ENCODE peak calls at places on chromosomes 1 and 21, in four cellular contexts. H, L, P and V are unnamed samples.

GRCh38 chr1:49864597-49864996 is 159.2 kb downstream of the AGBL4 start:
- DNase-seq in P (no peak), L (no peak), H (no peak), V (no peak)

GRCh38 chr1:7388141-7388487 is 383.0 kb upstream of the VAMP3 start:
- DNase-seq in L (no peak), H (no peak), P (peak; percentile 37), V (no peak)

GRCh38 chr21:43847301-43847700 is 17.7 kb upstream of the AGPAT3 start:
- DNase-seq in P (no peak), H (no peak), L (no peak), V (no peak)

GRCh38 chr1:160097911-160098851 is at the start of gene IGSF8:
- DNase-seq in P (peak; percentile 93), H (peak; percentile 44), L (no peak), V (peak; percentile 97)

GRCh38 chr1:6245086-6245868 is 1.3 kb downstream of the HES3 start:
- DNase-seq in P (peak; percentile 91), L (peak; percentile 92), H (no peak), V (peak; percentile 94)

GRCh38 chr1:87279966-87280535 is 48.6 kb upstream of the LMO4 start:
- DNase-seq in P (no peak), L (no peak), H (no peak), V (no peak)

GRCh38 chr21:16302851-16303282 is 573.1 kb downstream of the USP25 start:
- DNase-seq in P (no peak), L (no peak), H (no peak), V (no peak)

GRCh38 chr1:157145081-157145480 is 6.9 kb upstream of the ETV3 start:
- DNase-seq in H (no peak), P (no peak), L (no peak), V (no peak)

GRCh38 chr1:151716771-151717631 is at the start of gene CELF3:
- DNase-seq in P (peak; percentile 93), L (peak; percentile 76), H (no peak), V (no peak)

GRCh38 chr1:201450721-201451291 is 18.2 kb downstream of the PHLDA3 start:
- DNase-seq in H (no peak), P (peak; percentile 81), L (no peak), V (no peak)

GRCh38 chr1:237759371-237759770 is 131.4 kb downstream of the ZP4 start:
- DNase-seq in H (no peak), P (no peak), L (no peak), V (no peak)

GRCh38 chr1:113701429-113701828 is 57.9 kb downstream of the PHTF1 start:
- DNase-seq in H (no peak), L (no peak), P (no peak), V (no peak)

GRCh38 chr1:2791027-2791760 is 10.3 kb downstream of the TTC34 start:
- DNase-seq in P (no peak), H (no peak), L (no peak), V (no peak)

GRCh38 chr1:9473032-9473792 is 66.1 kb upstream of the SLC25A33 start:
- DNase-seq in P (peak; percentile 31), H (no peak), L (peak; percentile 51), V (no peak)
- TF ChIP-seq NRF1 in P (no peak), H (no peak), L (no peak), V (no peak)

DNA sequence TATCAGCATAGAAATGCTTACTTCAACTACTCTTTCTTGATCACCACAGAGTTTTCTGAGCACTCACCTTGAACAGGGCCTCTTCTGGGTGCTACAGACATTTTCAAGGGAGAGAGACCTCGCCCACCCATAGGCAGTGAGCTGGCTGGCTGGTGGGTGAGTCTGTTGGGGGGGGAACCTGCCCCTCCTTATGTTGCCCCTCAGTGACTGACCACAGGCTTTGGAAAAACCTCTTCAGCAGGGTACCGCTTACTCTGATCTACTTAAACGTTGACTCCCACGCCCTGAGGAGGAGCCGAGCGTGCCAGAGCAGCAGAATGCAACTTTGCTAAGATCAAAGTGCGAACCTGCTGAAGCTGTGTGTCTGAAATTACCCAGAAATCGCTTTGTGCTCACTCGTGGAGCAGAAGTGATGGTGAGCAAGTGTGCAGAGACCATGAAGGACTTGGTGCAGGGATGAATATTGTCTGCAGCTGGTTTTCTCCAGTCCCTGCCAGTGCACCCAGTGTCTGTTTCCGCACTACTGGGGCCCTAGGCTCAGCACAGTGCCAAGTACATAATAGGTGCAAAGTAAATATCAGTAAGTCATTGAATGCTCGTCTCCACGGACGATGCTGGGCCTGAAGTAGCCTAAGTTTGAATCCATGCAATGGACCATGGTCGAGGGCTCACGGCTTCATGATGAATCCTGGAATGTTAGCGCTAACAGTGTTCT is 158.7 kb upstream of the IRF2BP2 start:
- DNase-seq in H (no peak), L (no peak), P (no peak), V (no peak)
- TF ChIP-seq NRF1 in H (no peak), L (no peak), P (no peak), V (no peak)

DNA sequence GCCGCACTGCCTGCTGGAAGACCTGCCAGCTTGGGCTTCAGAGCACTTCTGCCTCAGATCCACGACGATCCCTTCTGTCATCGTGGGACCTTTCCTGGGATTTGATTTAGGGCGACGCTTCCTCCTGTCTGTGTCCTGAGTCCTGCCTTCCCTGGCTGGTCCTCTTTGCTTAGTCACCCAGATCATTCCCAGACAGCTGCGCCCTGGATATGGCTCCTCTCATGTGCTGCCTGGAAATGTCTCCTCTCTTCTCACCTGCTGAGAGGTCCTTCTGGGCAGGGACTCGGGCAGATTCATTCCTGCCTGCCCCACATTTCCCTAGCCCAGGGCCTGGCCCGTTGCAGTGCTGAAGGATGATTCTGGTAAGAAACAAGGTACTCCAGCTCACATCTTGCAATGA is 72.4 kb upstream of the POU3F1 start:
- DNase-seq in H (no peak), L (no peak), P (no peak), V (no peak)
- TF ChIP-seq NRF1 in H (no peak), L (no peak), P (no peak), V (no peak)

DNA sequence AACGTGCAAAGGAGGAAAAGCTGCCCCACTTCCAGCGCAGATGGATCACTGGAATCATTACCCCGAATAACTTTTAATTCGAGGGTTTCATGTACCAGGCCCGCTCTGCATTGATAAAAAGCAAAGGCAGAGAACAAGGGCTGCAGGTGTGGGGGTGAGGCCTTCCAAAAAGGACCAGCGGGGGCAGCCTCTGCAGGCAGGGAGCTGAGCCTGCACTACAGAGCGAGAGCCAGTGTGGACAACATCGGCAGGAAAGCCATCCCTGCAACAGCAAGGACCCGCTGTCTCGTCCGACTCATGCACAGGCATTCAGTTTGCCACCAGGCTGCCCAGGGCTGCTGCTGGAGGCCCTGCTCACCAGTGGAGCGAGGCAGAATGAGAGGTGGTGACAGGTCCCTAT is 27.1 kb upstream of the AJAP1 start:
- DNase-seq in L (no peak), P (peak; percentile 53), H (no peak), V (no peak)
- TF ChIP-seq NRF1 in L (no peak), P (no peak), H (no peak), V (no peak)

DNA sequence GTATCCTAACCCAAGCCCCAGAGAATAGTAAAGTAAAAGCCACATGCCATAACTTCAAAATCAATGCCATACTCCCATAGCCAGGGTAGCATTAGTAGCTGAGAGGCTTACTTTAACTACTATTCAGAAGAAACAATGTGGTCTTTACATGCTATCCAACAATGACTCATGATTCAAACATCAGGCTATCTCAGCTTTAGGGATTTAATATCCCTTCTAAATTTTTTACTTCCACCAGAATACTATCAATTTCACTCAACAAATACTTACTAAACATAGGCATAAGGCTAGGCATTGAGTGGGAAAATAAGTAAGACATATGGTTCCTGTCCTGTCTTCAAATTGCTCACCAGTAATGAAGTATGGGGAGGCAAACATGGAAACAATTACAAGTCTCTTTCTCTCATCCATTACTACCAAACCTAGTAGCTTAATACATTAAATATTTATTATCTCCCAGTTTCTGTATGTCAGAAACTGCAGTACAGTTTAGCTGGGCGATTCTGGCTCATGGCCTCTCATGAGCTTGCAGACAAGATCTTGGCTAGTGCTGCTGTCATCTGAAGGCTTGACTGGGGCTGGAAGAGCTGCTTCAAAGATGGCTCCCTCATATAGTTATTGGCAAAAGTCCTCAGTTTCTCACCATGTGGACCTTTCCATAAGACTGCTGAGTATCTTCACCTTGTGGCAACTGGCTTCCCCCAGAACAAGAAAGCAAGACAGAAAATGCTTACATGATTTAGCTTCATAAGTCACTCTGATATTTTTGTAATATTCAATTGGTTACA is 30.7 kb downstream of the EVI5 start:
- DNase-seq in H (no peak), P (no peak), L (no peak), V (no peak)
- TF ChIP-seq NRF1 in H (no peak), P (no peak), L (no peak), V (no peak)

DNA sequence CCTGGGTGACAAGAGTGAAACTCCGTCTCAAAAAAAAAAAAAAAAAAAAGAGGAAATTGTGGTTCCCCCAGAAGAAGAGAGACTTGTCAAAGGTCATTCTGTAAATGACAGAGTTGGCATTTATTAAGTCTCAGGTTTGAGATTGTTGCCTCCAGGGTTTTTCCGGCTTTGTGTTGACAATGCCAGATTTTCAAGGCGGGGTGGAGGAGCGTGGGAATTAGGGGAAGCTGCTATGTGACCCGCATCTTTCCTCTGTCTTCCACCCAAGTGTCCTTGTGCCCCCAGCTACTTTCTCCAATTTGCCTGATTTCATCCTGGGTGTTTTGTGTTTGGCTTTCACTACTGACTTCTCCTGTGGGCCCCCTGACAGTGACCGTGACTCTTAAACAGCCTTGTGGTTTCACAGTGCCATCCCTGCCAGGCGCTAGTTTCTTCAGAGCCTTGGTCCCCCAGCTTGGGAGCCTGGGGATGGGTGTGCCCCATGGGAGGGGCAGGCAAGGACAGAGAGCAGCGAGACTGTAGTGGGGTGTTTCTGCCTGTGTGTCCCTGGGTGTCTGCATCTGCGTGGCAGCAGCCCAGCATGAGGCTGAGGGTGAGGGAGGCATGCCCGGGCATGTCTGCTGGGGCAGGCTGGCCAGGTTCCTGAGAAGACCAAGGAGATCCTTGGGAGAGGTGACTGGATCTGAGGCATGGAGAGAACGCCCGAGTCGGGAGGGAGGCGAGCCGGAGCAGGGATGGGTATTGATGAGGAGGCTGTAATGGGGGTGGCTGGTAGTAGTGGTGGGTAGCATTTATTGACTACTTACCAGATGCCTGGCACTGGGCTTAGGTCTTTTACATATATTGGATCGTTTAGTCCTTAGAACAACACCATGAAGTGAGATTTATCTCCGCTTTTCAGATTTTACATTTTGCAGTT is 46.3 kb downstream of the IER5 start:
- DNase-seq in H (peak; percentile 91), L (no peak), P (peak; percentile 55), V (no peak)
- TF ChIP-seq NRF1 in H (no peak), L (no peak), P (no peak), V (no peak)

GRCh38 chr1:54996359-54996868 is 2.3 kb upstream of the BSND start:
- DNase-seq in P (peak; percentile 96), L (peak; percentile 96), H (no peak), V (peak; percentile 61)
- TF ChIP-seq NRF1 in P (no peak), L (no peak), H (no peak), V (no peak)

GRCh38 chr1:11170102-11170501 is 19.1 kb upstream of the ANGPTL7 start:
- DNase-seq in L (no peak), H (no peak), P (no peak), V (no peak)
- TF ChIP-seq NRF1 in L (no peak), H (no peak), P (no peak), V (no peak)

GRCh38 chr1:81174052-81174451 is 626.7 kb upstream of the ADGRL2 start:
- DNase-seq in L (no peak), H (no peak), P (no peak), V (no peak)

GRCh38 chr1:81179239-81179638 is 621.5 kb upstream of the ADGRL2 start:
- DNase-seq in L (no peak), P (no peak), H (no peak), V (no peak)

GRCh38 chr1:81172483-81172882 is 628.3 kb upstream of the ADGRL2 start:
- DNase-seq in H (no peak), L (no peak), P (no peak), V (no peak)

GRCh38 chr1:81170721-81171120 is 630.0 kb upstream of the ADGRL2 start:
- DNase-seq in H (no peak), L (no peak), P (no peak), V (no peak)

GRCh38 chr1:81174811-81175476 is 625.8 kb upstream of the ADGRL2 start:
- DNase-seq in L (no peak), H (no peak), P (no peak), V (no peak)
- TF ChIP-seq NRF1 in L (no peak), H (no peak), P (no peak), V (no peak)